ENCODE peak calls at places on chromosomes 6 and 20, in ten cellular contexts. Z is hippocampal formation; E is stimulated activated naive CD8-positive, alpha-beta T cell treated with anti-CD3 and anti-CD28 coated beads, Interleukin-15, Interleukin-2, amounts not matched to agents 100 U/mL and 50 U/mL, for 24 hours; H is COR-L47; B is renal cortical epithelial cell; V is sigmoid colon; X is stimulated activated CD8-positive, alpha-beta memory T cell treated with anti-CD3 and anti-CD28 coated beads, Interleukin-4, amount 100 ng/mL, for 24 hours; P is AML-193; J is RPMI8226; F is NCI-H2029 treated with DMSO at 0.1 percent for 48 hours. O is an unnamed sample.

GRCh38 chr20:44064501-44065400 is 122.2 kb downstream of the JPH2 start:
- DNase-seq in Z (no peak), E (no peak), H (no peak), B (no peak), V (no peak), X (no peak), P (no peak), J (no peak), F (no peak), O (peak; percentile 58)

GRCh38 chr6:112470396-112470795 is 123.3 kb downstream of the RFPL4B start:
- DNase-seq in Z (no peak), E (no peak), H (no peak), B (no peak), V (no peak), X (no peak), P (no peak), J (no peak), F (no peak), O (no peak)

GRCh38 chr6:108074359-108075144 is at the start of gene OSTM1:
- DNase-seq in Z (peak; percentile 89), E (peak; percentile 96), H (peak; percentile 67), B (peak; percentile 55), V (peak; percentile 94), X (peak; percentile 96), P (peak; percentile 86), J (peak; percentile 89), F (peak; percentile 48), O (peak; percentile 95)

GRCh38 chr6:31791324-31792089 is 4.0 kb downstream of the VARS1 start:
- DNase-seq in Z (peak; percentile 50), E (peak; percentile 67), H (peak; percentile 33), B (peak; percentile 19), V (no peak), X (no peak), P (peak; percentile 59), J (peak; percentile 63), F (peak; percentile 21), O (no peak)

GRCh38 chr20:3209946-3210317 is 634 bp downstream of the ITPA start:
- DNase-seq in Z (no peak), E (peak; percentile 16), H (no peak), B (peak; percentile 6), V (no peak), X (no peak), P (no peak), J (peak; percentile 23), F (no peak), O (no peak)

GRCh38 chr6:151179321-151179720 is 60.4 kb upstream of the AKAP12 start:
- DNase-seq in Z (no peak), E (no peak), H (no peak), B (peak; percentile 86), V (no peak), X (no peak), P (no peak), J (no peak), F (no peak), O (no peak)

GRCh38 chr6:29791162-29791561 is 36.5 kb upstream of the HLA-G start:
- DNase-seq in Z (no peak), E (no peak), H (no peak), B (peak; percentile 21), V (no peak), X (no peak), P (no peak), J (no peak), F (no peak), O (no peak)

GRCh38 chr6:48917233-48917632 is 545.8 kb downstream of the MMUT start:
- DNase-seq in Z (no peak), E (no peak), H (no peak), B (no peak), V (no peak), X (no peak), P (no peak), J (no peak), F (no peak), O (no peak)

GRCh38 chr6:18264338-18265098 is at the start of gene DEK:
- DNase-seq in Z (peak; percentile 93), E (peak; percentile 84), H (peak; percentile 92), B (peak; percentile 40), V (peak; percentile 94), X (peak; percentile 76), P (peak; percentile 85), J (peak; percentile 92), F (peak; percentile 83), O (peak; percentile 90)

GRCh38 chr6:26363882-26364825 is 844 bp upstream of the BTN3A2 start:
- DNase-seq in Z (no peak), E (no peak), H (no peak), B (no peak), V (no peak), X (no peak), P (peak; percentile 37), J (peak; percentile 31), F (no peak), O (no peak)

GRCh38 chr6:33343953-33344611 is 26.5 kb upstream of the ZBTB22 start:
- DNase-seq in Z (no peak), E (peak; percentile 24), H (no peak), B (no peak), V (no peak), X (no peak), P (no peak), J (peak; percentile 34), F (no peak), O (no peak)

GRCh38 chr6:169388767-169389166 is 135.1 kb upstream of the THBS2 start:
- DNase-seq in Z (no peak), E (no peak), H (no peak), B (no peak), V (no peak), X (no peak), P (no peak), J (no peak), F (no peak), O (no peak)

GRCh38 chr20:57655812-57656161 is 35.6 kb upstream of the ZBP1 start:
- DNase-seq in Z (no peak), E (no peak), H (no peak), B (no peak), V (peak; percentile 40), X (no peak), P (no peak), J (no peak), F (no peak), O (peak; percentile 43)

O was measured in type B pancreatic cell.